ENCODE peak calls at places on chromosomes 5 and 9, in five cellular contexts. One of them, this sample, is unnamed. For H3K4me1, the result is how much of the 10 kb centered on the place peaks cover.

GRCh38 chr9:95261890-95262289 is 55.6 kb downstream of the FANCC start:
- DNase-seq in upper lobe of right lung: no peak
- DNase-seq in cardiac muscle cell: peak
- DNase-seq in K562: peak
- DNase-seq in CD8-positive, alpha-beta T cell: no peak
- DNase-seq in this sample: no peak

GRCh38 chr9:7760014-7760415 is 39.6 kb downstream of the DMAC1 start:
- DNase-seq in upper lobe of right lung: no peak
- DNase-seq in cardiac muscle cell: peak
- DNase-seq in CD8-positive, alpha-beta T cell: no peak
- DNase-seq in K562: no peak
- DNase-seq in this sample: no peak

GRCh38 chr5:146467729-146468128 is 20.6 kb downstream of the TCERG1 start:
- DNase-seq in K562: no peak
- DNase-seq in CD8-positive, alpha-beta T cell: no peak
- DNase-seq in upper lobe of right lung: no peak
- DNase-seq in cardiac muscle cell: no peak
- DNase-seq in this sample: no peak

GRCh38 chr5:159824188-159825153 is 91.8 kb upstream of the ADRA1B start:
- DNase-seq in K562: no peak
- DNase-seq in cardiac muscle cell: no peak
- DNase-seq in upper lobe of right lung: no peak
- DNase-seq in CD8-positive, alpha-beta T cell: no peak
- DNase-seq in this sample: no peak

GRCh38 chr5:170111088-170111796 is 5.5 kb downstream of the FOXI1 start:
- DNase-seq in upper lobe of right lung: no peak
- DNase-seq in CD8-positive, alpha-beta T cell: no peak
- DNase-seq in K562: no peak
- DNase-seq in cardiac muscle cell: no peak
- DNase-seq in this sample: no peak

GRCh38 chr5:3276891-3277290 is 318.7 kb upstream of the IRX1 start:
- DNase-seq in CD8-positive, alpha-beta T cell: no peak
- DNase-seq in upper lobe of right lung: no peak
- DNase-seq in cardiac muscle cell: no peak
- DNase-seq in K562: no peak
- DNase-seq in this sample: no peak

GRCh38 chr5:14665949-14666741 is 1.6 kb downstream of the OTULIN start:
- DNase-seq in K562: peak
- DNase-seq in CD8-positive, alpha-beta T cell: peak
- DNase-seq in cardiac muscle cell: no peak
- DNase-seq in upper lobe of right lung: peak
- DNase-seq in this sample: peak

GRCh38 chr9:118236625-118237024 is 532.4 kb downstream of the TLR4 start:
- DNase-seq in CD8-positive, alpha-beta T cell: no peak
- DNase-seq in cardiac muscle cell: no peak
- DNase-seq in upper lobe of right lung: no peak
- DNase-seq in K562: peak
- DNase-seq in this sample: no peak

GRCh38 chr5:102823441-102823874 is 68.4 kb downstream of the PAM start:
- DNase-seq in upper lobe of right lung: no peak
- DNase-seq in CD8-positive, alpha-beta T cell: no peak
- DNase-seq in cardiac muscle cell: peak
- DNase-seq in K562: no peak
- DNase-seq in this sample: peak

GRCh38 chr5:79544136-79544535 is 30.2 kb upstream of the HOMER1 start:
- DNase-seq in cardiac muscle cell: peak
- DNase-seq in upper lobe of right lung: no peak
- DNase-seq in K562: no peak
- DNase-seq in CD8-positive, alpha-beta T cell: no peak
- DNase-seq in this sample: no peak

GRCh38 chr9:133844876-133845658 is 106.9 kb upstream of the SARDH start:
- DNase-seq in K562: no peak
- DNase-seq in CD8-positive, alpha-beta T cell: no peak
- DNase-seq in cardiac muscle cell: peak
- DNase-seq in upper lobe of right lung: peak
- DNase-seq in this sample: no peak

GRCh38 chr9:8822667-8823025 is 1023.1 kb upstream of the DMAC1 start:
- DNase-seq in upper lobe of right lung: no peak
- DNase-seq in K562: no peak
- DNase-seq in CD8-positive, alpha-beta T cell: no peak
- DNase-seq in cardiac muscle cell: no peak
- DNase-seq in this sample: peak

GRCh38 chr5:66307647-66308257 is 163.7 kb downstream of the SREK1 start:
- DNase-seq in upper lobe of right lung: no peak
- DNase-seq in cardiac muscle cell: peak
- DNase-seq in K562: peak
- DNase-seq in CD8-positive, alpha-beta T cell: no peak
- DNase-seq in this sample: peak

GRCh38 chr5:115351356-115352195 is 55.1 kb upstream of the CCDC112 start:
- DNase-seq in K562: no peak
- DNase-seq in upper lobe of right lung: no peak
- DNase-seq in cardiac muscle cell: peak
- DNase-seq in CD8-positive, alpha-beta T cell: no peak
- DNase-seq in this sample: no peak

GRCh38 chr5:134004626-134005414 is at the start of gene VDAC1:
- DNase-seq in K562: peak
- DNase-seq in CD8-positive, alpha-beta T cell: peak
- DNase-seq in upper lobe of right lung: peak
- DNase-seq in cardiac muscle cell: peak
- DNase-seq in this sample: peak

GRCh38 chr9:106284300-106284699 is 578.7 kb upstream of the ZNF462 start:
- DNase-seq in K562: no peak
- DNase-seq in cardiac muscle cell: no peak
- DNase-seq in CD8-positive, alpha-beta T cell: no peak
- DNase-seq in upper lobe of right lung: no peak
- DNase-seq in this sample: peak

GRCh38 chr9:5800969-5801738 is 31.8 kb downstream of the ERMP1 start:
- DNase-seq in K562: no peak
- DNase-seq in upper lobe of right lung: no peak
- DNase-seq in CD8-positive, alpha-beta T cell: no peak
- DNase-seq in cardiac muscle cell: peak
- DNase-seq in this sample: no peak

GRCh38 chr9:78103971-78104433 is 72.4 kb upstream of the GNAQ start:
- DNase-seq in K562: no peak
- DNase-seq in cardiac muscle cell: no peak
- DNase-seq in CD8-positive, alpha-beta T cell: no peak
- DNase-seq in upper lobe of right lung: no peak
- DNase-seq in this sample: no peak

GRCh38 chr9:105242062-105242461 is 2.4 kb upstream of the SLC44A1 start:
- DNase-seq in CD8-positive, alpha-beta T cell: no peak
- DNase-seq in K562: no peak
- DNase-seq in upper lobe of right lung: no peak
- DNase-seq in cardiac muscle cell: no peak
- DNase-seq in this sample: peak

GRCh38 chr9:132023409-132024180 is 56.1 kb downstream of the MED27 start:
- DNase-seq in cardiac muscle cell: no peak
- DNase-seq in CD8-positive, alpha-beta T cell: no peak
- DNase-seq in upper lobe of right lung: no peak
- DNase-seq in K562: no peak
- DNase-seq in this sample: no peak

GRCh38 chr5:9728261-9728660 is 98.1 kb upstream of the TAS2R1 start:
- DNase-seq in upper lobe of right lung: no peak
- DNase-seq in CD8-positive, alpha-beta T cell: no peak
- DNase-seq in cardiac muscle cell: no peak
- DNase-seq in K562: no peak
- DNase-seq in this sample: no peak

GRCh38 chr9:27548055-27548741 is 18.6 kb upstream of the MOB3B start:
- DNase-seq in CD8-positive, alpha-beta T cell: no peak
- DNase-seq in cardiac muscle cell: peak
- DNase-seq in upper lobe of right lung: no peak
- DNase-seq in K562: peak
- DNase-seq in this sample: peak

GRCh38 chr9:33468215-33468730 is 5.5 kb downstream of the NOL6 start:
- DNase-seq in K562: no peak
- DNase-seq in cardiac muscle cell: no peak
- DNase-seq in upper lobe of right lung: peak
- DNase-seq in CD8-positive, alpha-beta T cell: no peak
- DNase-seq in this sample: no peak

GRCh38 chr9:113999256-114000062 is 78.6 kb downstream of the AMBP start:
- DNase-seq in CD8-positive, alpha-beta T cell: peak
- DNase-seq in K562: no peak
- DNase-seq in upper lobe of right lung: no peak
- DNase-seq in cardiac muscle cell: no peak
- DNase-seq in this sample: no peak

GRCh38 chr9:124281934-124282351 is 24.2 kb downstream of the NEK6 start:
- DNase-seq in K562: no peak
- DNase-seq in CD8-positive, alpha-beta T cell: no peak
- DNase-seq in cardiac muscle cell: no peak
- DNase-seq in upper lobe of right lung: no peak
- DNase-seq in this sample: no peak

GRCh38 chr9:114004221-114004716 is 73.8 kb downstream of the AMBP start:
- DNase-seq in CD8-positive, alpha-beta T cell: peak
- DNase-seq in K562: no peak
- DNase-seq in cardiac muscle cell: peak
- DNase-seq in upper lobe of right lung: peak
- DNase-seq in this sample: no peak

GRCh38 chr9:120742951-120743416 is 28.7 kb upstream of the MEGF9 start:
- DNase-seq in K562: peak
- DNase-seq in CD8-positive, alpha-beta T cell: no peak
- DNase-seq in cardiac muscle cell: peak
- DNase-seq in upper lobe of right lung: no peak
- DNase-seq in this sample: peak

GRCh38 chr9:121075251-121076036 is 689 bp downstream of the CNTRL start:
- DNase-seq in K562: no peak
- DNase-seq in cardiac muscle cell: no peak
- DNase-seq in CD8-positive, alpha-beta T cell: no peak
- DNase-seq in upper lobe of right lung: no peak
- DNase-seq in this sample: peak

GRCh38 chr9:121770415-121771273 is 119.2 kb downstream of the DAB2IP start:
- DNase-seq in CD8-positive, alpha-beta T cell: no peak
- DNase-seq in upper lobe of right lung: no peak
- DNase-seq in cardiac muscle cell: peak
- DNase-seq in K562: no peak
- DNase-seq in this sample: no peak

GRCh38 chr9:18142964-18143363 is 331.0 kb upstream of the ADAMTSL1 start:
- DNase-seq in cardiac muscle cell: peak
- DNase-seq in upper lobe of right lung: no peak
- DNase-seq in CD8-positive, alpha-beta T cell: no peak
- DNase-seq in K562: no peak
- DNase-seq in this sample: peak

GRCh38 chr9:116154334-116154975 is 864 bp downstream of the PAPPA start:
- DNase-seq in cardiac muscle cell: peak
- DNase-seq in K562: no peak
- DNase-seq in CD8-positive, alpha-beta T cell: no peak
- DNase-seq in upper lobe of right lung: peak
- DNase-seq in this sample: peak

GRCh38 chr9:116157436-116158138 is 4.0 kb downstream of the PAPPA start:
- DNase-seq in upper lobe of right lung: no peak
- DNase-seq in K562: no peak
- DNase-seq in CD8-positive, alpha-beta T cell: no peak
- DNase-seq in cardiac muscle cell: peak
- DNase-seq in this sample: no peak

GRCh38 chr9:116155700-116156045 is 2.1 kb downstream of the PAPPA start:
- DNase-seq in upper lobe of right lung: no peak
- DNase-seq in cardiac muscle cell: peak
- DNase-seq in CD8-positive, alpha-beta T cell: no peak
- DNase-seq in K562: no peak
- DNase-seq in this sample: no peak

GRCh38 chr9:116154976-116155699 is 1.5 kb downstream of the PAPPA start:
- DNase-seq in CD8-positive, alpha-beta T cell: no peak
- DNase-seq in cardiac muscle cell: peak
- DNase-seq in upper lobe of right lung: no peak
- DNase-seq in K562: no peak
- DNase-seq in this sample: no peak

GRCh38 chr9:116156621-116157314 is 3.2 kb downstream of the PAPPA start:
- DNase-seq in upper lobe of right lung: peak
- DNase-seq in CD8-positive, alpha-beta T cell: no peak
- DNase-seq in K562: peak
- DNase-seq in cardiac muscle cell: peak
- DNase-seq in this sample: no peak
- H3K4me3 ChIP-seq in upper lobe of right lung: peak
- H3K4me3 ChIP-seq in CD8-positive, alpha-beta T cell: no peak
- H3K4me3 ChIP-seq in K562: no peak
- H3K4me3 ChIP-seq in cardiac muscle cell: peak
- H3K4me3 ChIP-seq in this sample: no peak

DNA sequence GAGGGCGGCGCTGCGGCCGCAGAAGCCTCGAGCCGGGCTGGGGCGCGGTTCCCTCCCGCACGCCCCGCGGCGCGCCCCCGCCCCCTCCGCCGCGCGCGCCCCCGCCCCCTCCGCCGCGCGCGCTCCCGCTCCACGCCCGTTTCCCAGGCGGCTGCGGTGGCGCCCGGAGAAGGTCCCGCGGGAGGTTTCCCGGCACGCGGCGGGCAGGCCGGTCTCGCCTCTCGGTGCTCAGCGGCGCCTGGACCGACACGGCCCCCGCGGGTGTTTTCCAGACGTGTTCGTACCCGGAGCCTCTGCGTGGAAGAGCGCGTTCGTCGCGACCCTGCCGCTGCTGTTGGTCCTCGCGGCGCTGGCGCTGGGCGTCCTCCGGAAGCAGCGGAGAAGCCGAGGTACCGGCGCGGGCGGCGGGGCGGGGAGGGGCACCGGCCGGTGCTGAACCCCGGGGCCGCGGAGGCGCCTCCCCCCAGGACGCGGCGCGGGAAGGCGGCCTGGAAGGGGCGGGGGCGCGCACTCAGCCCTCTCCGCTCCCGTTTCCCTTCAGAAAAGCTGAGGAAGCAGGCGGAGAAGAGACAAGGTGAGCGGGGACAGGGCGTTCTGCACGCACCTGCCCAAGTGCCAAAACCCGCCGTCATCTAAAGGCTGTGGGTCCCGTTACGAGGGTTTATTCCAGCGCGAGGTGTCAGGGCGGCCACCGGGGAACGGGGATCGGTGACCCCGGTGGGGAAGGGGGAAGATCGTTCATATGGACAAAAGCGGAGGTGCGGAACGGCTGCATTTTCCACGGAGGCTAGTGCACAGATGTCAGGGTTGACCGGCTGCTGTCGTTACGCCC is 13.1 kb downstream of the BTNL9 start:
- DNase-seq in CD8-positive, alpha-beta T cell: no peak
- DNase-seq in cardiac muscle cell: peak
- DNase-seq in upper lobe of right lung: peak
- DNase-seq in K562: peak
- DNase-seq in this sample: peak
- H3K4me1 ChIP-seq in CD8-positive, alpha-beta T cell: under half
- H3K4me1 ChIP-seq in cardiac muscle cell: under half
- H3K4me1 ChIP-seq in upper lobe of right lung: under half
- H3K4me1 ChIP-seq in K562: under half
- H3K4me1 ChIP-seq in this sample: under half

GRCh38 chr5:150514708-150515211 is 6.8 kb downstream of the NDST1 start:
- DNase-seq in K562: no peak
- DNase-seq in CD8-positive, alpha-beta T cell: no peak
- DNase-seq in cardiac muscle cell: no peak
- DNase-seq in upper lobe of right lung: no peak
- DNase-seq in this sample: no peak
- H3K4me3 ChIP-seq in K562: no peak
- H3K4me3 ChIP-seq in CD8-positive, alpha-beta T cell: no peak
- H3K4me3 ChIP-seq in cardiac muscle cell: no peak
- H3K4me3 ChIP-seq in upper lobe of right lung: no peak
- H3K4me3 ChIP-seq in this sample: no peak

DNA sequence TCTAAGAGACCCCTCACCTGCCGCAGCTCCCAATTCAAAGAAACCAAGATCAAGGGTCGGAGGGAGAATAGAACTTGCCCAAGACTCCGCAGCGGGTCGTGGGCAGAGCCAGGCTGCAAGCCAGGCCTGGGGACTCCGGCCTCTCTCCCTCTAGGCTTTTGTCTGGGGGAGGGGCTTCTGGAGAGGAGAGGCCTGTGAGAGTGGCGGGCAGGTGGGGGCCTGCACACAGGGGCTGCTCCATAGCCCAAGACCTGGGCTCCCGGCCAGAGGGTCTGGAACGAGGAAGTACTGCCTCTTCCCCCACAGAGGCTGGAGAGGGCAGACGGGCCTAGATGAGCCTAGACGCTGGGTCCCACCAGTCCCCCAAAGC is 5.1 kb upstream of the ST6GALNAC6 start:
- DNase-seq in cardiac muscle cell: peak
- DNase-seq in CD8-positive, alpha-beta T cell: no peak
- DNase-seq in upper lobe of right lung: peak
- DNase-seq in K562: peak
- DNase-seq in this sample: no peak
- H3K4me1 ChIP-seq in cardiac muscle cell: under half
- H3K4me1 ChIP-seq in CD8-positive, alpha-beta T cell: half or more
- H3K4me1 ChIP-seq in upper lobe of right lung: half or more
- H3K4me1 ChIP-seq in K562: under half
- H3K4me1 ChIP-seq in this sample: under half